ENCODE peak calls at places on chromosome 16, in ten cellular contexts. I is hepatocyte; D is upper lobe of right lung; Z is neural progenitor cell; H is naive thymus-derived CD4-positive, alpha-beta T cell; W is cardiac muscle cell; U is heart right ventricle; K is lung; B is iPS DF 6.9; Y is A549. S is an unnamed sample.
A peak's percentile ranks its signal among the peaks of the same experiment; 100 is the strongest.

GRCh38 chr16:1715220-1715619 is 9.2 kb downstream of the MAPK8IP3 start:
- DNase-seq in I (no peak), D (no peak), Z (no peak), H (no peak), W (no peak), U (no peak), K (no peak), B (no peak), Y (no peak), S (no peak)

GRCh38 chr16:24041834-24042631 is 206.2 kb downstream of the PRKCB start:
- DNase-seq in I (peak; percentile 82), D (peak; percentile 67), Z (peak; percentile 82), H (peak; percentile 58), W (peak; percentile 78), U (peak; percentile 50), K (peak; percentile 58), B (no peak), Y (peak; percentile 65), S (peak; percentile 72)

GRCh38 chr16:81371106-81371505 is 56.3 kb downstream of the GAN start:
- DNase-seq in I (no peak), D (no peak), Z (no peak), H (no peak), W (no peak), U (no peak), K (no peak), B (no peak), Y (no peak), S (no peak)

GRCh38 chr16:17591655-17592405 is 121.1 kb upstream of the XYLT1 start:
- DNase-seq in I (no peak), D (no peak), Z (no peak), H (no peak), W (no peak), U (no peak), K (no peak), B (no peak), Y (no peak), S (no peak)

GRCh38 chr16:58661199-58661830 is 23.3 kb downstream of the SLC38A7 start:
- DNase-seq in I (peak; percentile 89), D (no peak), Z (peak; percentile 79), H (no peak), W (peak; percentile 76), U (peak; percentile 49), K (peak; percentile 46), B (peak; percentile 57), Y (peak; percentile 87), S (peak; percentile 38)

GRCh38 chr16:22787456-22788189 is 26.3 kb upstream of the HS3ST2 start:
- DNase-seq in I (peak; percentile 51), D (no peak), Z (no peak), H (no peak), W (no peak), U (no peak), K (no peak), B (no peak), Y (no peak), S (peak; percentile 9)

GRCh38 chr16:1828645-1829410 is 1.8 kb downstream of the FAHD1 start:
- DNase-seq in I (peak; percentile 65), D (no peak), Z (no peak), H (no peak), W (no peak), U (no peak), K (no peak), B (no peak), Y (no peak), S (no peak)

GRCh38 chr16:4626396-4626795 is 1.8 kb downstream of the MGRN1 start:
- DNase-seq in I (peak; percentile 3), D (no peak), Z (peak; percentile 1), H (no peak), W (no peak), U (no peak), K (no peak), B (no peak), Y (no peak), S (no peak)

GRCh38 chr16:85575910-85576309 is 37.2 kb upstream of the GSE1 start:
- DNase-seq in I (no peak), D (no peak), Z (no peak), H (no peak), W (no peak), U (no peak), K (no peak), B (no peak), Y (no peak), S (no peak)
- H3K4me1 ChIP-seq in I (peaks cover 56% of the 10 kb centered on the region), D (peaks cover 70% of the 10 kb centered on the region), Z (peaks cover 76% of the 10 kb centered on the region), H (peaks cover 17% of the 10 kb centered on the region), W (peaks cover 53% of the 10 kb centered on the region), U (peaks cover 64% of the 10 kb centered on the region), K (peaks cover 6% of the 10 kb centered on the region), B (peaks cover 12% of the 10 kb centered on the region), Y (no peaks in the 10 kb centered on the region), S (peaks cover 85% of the 10 kb centered on the region)

DNA sequence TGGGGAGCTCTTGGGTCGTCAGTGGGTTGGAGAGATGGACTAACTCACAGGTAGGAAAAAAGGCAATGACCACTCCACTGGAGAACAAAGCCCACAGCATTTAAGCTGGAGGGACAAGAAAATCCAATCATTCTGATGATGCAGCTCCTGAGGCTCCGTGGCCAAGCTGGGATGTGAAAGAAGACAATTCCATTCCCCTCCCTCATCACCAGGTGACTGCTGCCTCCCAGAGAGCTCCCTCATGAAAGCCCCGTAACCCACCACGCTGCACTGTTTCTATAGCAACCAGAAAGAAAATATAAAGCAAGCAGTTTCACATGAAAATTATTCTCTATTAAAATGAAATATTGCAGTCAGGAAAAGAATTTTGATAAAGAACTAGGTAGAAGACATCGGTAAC is 15.2 kb downstream of the ANKRD11 start:
- DNase-seq in I (no peak), D (no peak), Z (no peak), H (no peak), W (no peak), U (no peak), K (no peak), B (no peak), Y (no peak), S (no peak)
- H3K4me1 ChIP-seq in I (peaks cover 53% of the 10 kb centered on the region), D (peaks cover 81% of the 10 kb centered on the region), Z (peaks cover 28% of the 10 kb centered on the region), H (peaks cover 84% of the 10 kb centered on the region), W (peaks cover 20% of the 10 kb centered on the region), U (peaks cover 99% of the 10 kb centered on the region), K (peaks cover 34% of the 10 kb centered on the region), B (peaks cover 6% of the 10 kb centered on the region), Y (peaks cover 74% of the 10 kb centered on the region), S (peaks cover 88% of the 10 kb centered on the region)

GRCh38 chr16:50436271-50436670 is 67.5 kb upstream of the BRD7 start:
- DNase-seq in I (no peak), D (no peak), Z (no peak), H (no peak), W (no peak), U (no peak), K (no peak), B (no peak), Y (no peak), S (no peak)

GRCh38 chr16:50440531-50440930 is 71.7 kb upstream of the BRD7 start:
- DNase-seq in I (no peak), D (no peak), Z (no peak), H (no peak), W (no peak), U (no peak), K (no peak), B (no peak), Y (no peak), S (no peak)

GRCh38 chr16:50434872-50435478 is 66.2 kb upstream of the BRD7 start:
- DNase-seq in I (no peak), D (no peak), Z (no peak), H (no peak), W (no peak), U (no peak), K (no peak), B (no peak), Y (no peak), S (no peak)

GRCh38 chr16:50440991-50441390 is 72.2 kb upstream of the BRD7 start:
- DNase-seq in I (no peak), D (no peak), Z (no peak), H (no peak), W (no peak), U (no peak), K (no peak), B (no peak), Y (no peak), S (no peak)

DNA sequence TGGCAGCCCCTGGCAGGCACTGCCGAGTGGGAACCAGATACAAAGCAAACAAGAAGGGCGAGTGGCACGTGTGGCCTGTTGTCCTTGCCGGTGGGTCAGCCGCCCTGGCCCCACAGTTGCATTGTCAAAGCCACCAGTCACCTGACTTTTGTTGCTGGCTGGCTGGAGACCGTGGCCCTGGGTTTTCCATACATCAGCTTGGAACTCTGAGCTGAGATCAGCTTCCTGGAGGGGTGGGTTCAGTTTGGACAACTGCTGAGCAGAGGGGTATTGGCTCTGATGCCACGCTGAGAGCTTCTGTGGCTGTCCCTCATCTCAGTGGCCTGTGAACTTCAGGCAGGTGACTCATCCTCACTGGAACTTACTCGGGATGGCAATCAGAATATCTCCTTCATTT is 69.3 kb upstream of the BRD7 start:
- DNase-seq in I (no peak), D (no peak), Z (no peak), H (no peak), W (no peak), U (no peak), K (no peak), B (no peak), Y (no peak), S (no peak)
- H3K4me1 ChIP-seq in I (no peaks in the 10 kb centered on the region), D (no peaks in the 10 kb centered on the region), Z (no peaks in the 10 kb centered on the region), H (no peaks in the 10 kb centered on the region), W (no peaks in the 10 kb centered on the region), U (no peaks in the 10 kb centered on the region), K (no peaks in the 10 kb centered on the region), B (no peaks in the 10 kb centered on the region), Y (no peaks in the 10 kb centered on the region), S (no peaks in the 10 kb centered on the region)

GRCh38 chr16:12421688-12422087 is 382.0 kb downstream of the CPPED1 start:
- DNase-seq in I (no peak), D (no peak), Z (no peak), H (no peak), W (no peak), U (no peak), K (no peak), B (no peak), Y (no peak), S (no peak)

GRCh38 chr16:12419151-12419550 is 384.5 kb downstream of the CPPED1 start:
- DNase-seq in I (no peak), D (peak; percentile 16), Z (peak; percentile 40), H (no peak), W (no peak), U (no peak), K (no peak), B (no peak), Y (no peak), S (no peak)

GRCh38 chr16:12420661-12421209 is 383.0 kb downstream of the CPPED1 start:
- DNase-seq in I (no peak), D (no peak), Z (no peak), H (no peak), W (peak; percentile 20), U (no peak), K (no peak), B (no peak), Y (no peak), S (no peak)

GRCh38 chr16:12417830-12418229 is 385.9 kb downstream of the CPPED1 start:
- DNase-seq in I (no peak), D (no peak), Z (no peak), H (no peak), W (no peak), U (no peak), K (no peak), B (no peak), Y (no peak), S (no peak)

DNA sequence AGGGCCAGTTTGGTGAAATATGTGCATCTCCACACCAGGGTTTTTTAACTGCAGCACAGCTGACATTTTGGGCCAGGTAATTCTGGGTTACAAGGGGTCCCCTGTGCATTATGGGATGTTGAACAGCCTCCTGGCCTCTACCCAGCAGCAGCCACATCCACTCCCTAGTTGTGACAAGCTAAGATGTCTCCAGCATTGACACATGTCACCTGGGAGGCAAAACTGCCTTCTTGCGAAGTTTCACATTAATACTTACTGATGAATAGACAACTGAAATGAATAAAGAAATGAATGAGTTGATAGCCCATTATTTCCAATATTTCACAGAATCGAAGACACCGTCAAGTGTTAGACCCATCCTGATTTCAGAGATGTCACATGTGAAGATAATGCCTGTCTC is 383.7 kb downstream of the CPPED1 start:
- DNase-seq in I (no peak), D (no peak), Z (no peak), H (no peak), W (no peak), U (no peak), K (no peak), B (no peak), Y (no peak), S (no peak)
- H3K4me1 ChIP-seq in I (no peaks in the 10 kb centered on the region), D (no peaks in the 10 kb centered on the region), Z (peaks cover 6% of the 10 kb centered on the region), H (no peaks in the 10 kb centered on the region), W (peaks cover 8% of the 10 kb centered on the region), U (peaks cover 4% of the 10 kb centered on the region), K (no peaks in the 10 kb centered on the region), B (no peaks in the 10 kb centered on the region), Y (peaks cover 5% of the 10 kb centered on the region), S (no peaks in the 10 kb centered on the region)

S was measured in transverse colon.